ENCODE peak calls at places on chromosomes 13 and 19, in five cellular contexts. T, G, D, I and L are unnamed samples.
A peak's percentile ranks its signal among the peaks of the same experiment; 100 is the strongest.

GRCh38 chr13:42001580-42001979 is 40.7 kb upstream of the VWA8 start:
- DNase-seq in T (no peak), D (no peak), G (no peak), I (no peak), L (peak; percentile 83)

GRCh38 chr19:14563590-14563926 is 8.3 kb downstream of the NDUFB7 start:
- DNase-seq in G (no peak), D (no peak), T (no peak), I (no peak), L (no peak)

GRCh38 chr13:38641164-38641948 is 45.5 kb upstream of the FREM2 start:
- DNase-seq in I (no peak), T (no peak), D (no peak), G (no peak), L (no peak)

GRCh38 chr13:46171223-46171622 is 10.8 kb downstream of the LCP1 start:
- DNase-seq in D (no peak), T (no peak), G (no peak), I (no peak), L (no peak)

GRCh38 chr13:45715351-45715750 is 13.2 kb downstream of the CBY2 start:
- DNase-seq in G (no peak), I (no peak), T (no peak), D (no peak), L (no peak)

GRCh38 chr13:104106705-104107393 is 1040.6 kb upstream of the SLC10A2 start:
- DNase-seq in G (no peak), D (no peak), T (no peak), I (no peak), L (no peak)

GRCh38 chr13:52446265-52446664 is 4.2 kb downstream of the VPS36 start:
- DNase-seq in T (no peak), G (no peak), D (no peak), I (no peak), L (no peak)

GRCh38 chr19:3808420-3809143 is 22.4 kb upstream of the MATK start:
- DNase-seq in I (no peak), T (no peak), G (no peak), D (no peak), L (no peak)

GRCh38 chr19:13068064-13068807 is 34.4 kb downstream of the LYL1 start:
- DNase-seq in D (no peak), T (no peak), I (no peak), G (no peak), L (no peak)

GRCh38 chr13:77928909-77929308 is 10.3 kb upstream of the EDNRB start:
- DNase-seq in D (no peak), I (no peak), T (no peak), G (peak; percentile 34), L (no peak)

GRCh38 chr19:46015961-46016425 is 6.9 kb downstream of the PGLYRP1 start:
- DNase-seq in G (no peak), I (no peak), T (peak; percentile 36), D (peak; percentile 48), L (no peak)

GRCh38 chr13:39600766-39601165 is 2.2 kb downstream of the LHFPL6 start:
- DNase-seq in G (no peak), D (no peak), T (no peak), I (peak; percentile 47), L (no peak)